ENCODE peak calls at places on chromosome 19, in seven cellular contexts. A is effector memory CD4-positive, alpha-beta T cell; I is upper lobe of right lung; B is K562; E is esophagus squamous epithelium; M is colonic mucosa; P is ascending aorta. Y is an unnamed sample. For H3K36me3, the result is how much of the 10 kb centered on the place peaks cover.

GRCh38 chr19:37505958-37506386 is 767 bp upstream of the ZNF793 start:
- DNase-seq in M (peak), E (no peak), P (no peak), A (no peak), B (no peak), I (no peak), Y (peak)

GRCh38 chr19:16104722-16105121 is 7.0 kb upstream of the RAB8A start:
- DNase-seq in I (no peak), M (no peak), P (no peak), B (no peak), A (no peak), E (no peak), Y (no peak)

GRCh38 chr19:10003271-10003670 is 7.0 kb downstream of the COL5A3 start:
- DNase-seq in E (no peak), A (no peak), B (no peak), P (no peak), I (no peak), M (no peak), Y (no peak)

GRCh38 chr19:42427313-42427712 is at the start of gene LIPE:
- DNase-seq in B (no peak), A (no peak), P (no peak), M (no peak), E (no peak), I (no peak), Y (no peak)

GRCh38 chr19:33430674-33431277 is 57.3 kb downstream of the CEBPG start:
- DNase-seq in A (peak), P (no peak), B (peak), E (no peak), M (peak), I (peak), Y (peak)

GRCh38 chr19:18494267-18494607 is 27.6 kb downstream of the ELL start:
- DNase-seq in E (no peak), A (peak), M (no peak), B (no peak), P (no peak), I (no peak), Y (no peak)

GRCh38 chr19:48196321-48196761 is 25.9 kb downstream of the ZSWIM9 start:
- DNase-seq in A (no peak), I (no peak), B (no peak), M (no peak), P (no peak), E (no peak), Y (no peak)

GRCh38 chr19:19259741-19260140 is 13.4 kb downstream of the TM6SF2 start:
- DNase-seq in I (no peak), A (no peak), E (no peak), M (no peak), B (peak), P (no peak), Y (no peak)

GRCh38 chr19:46124638-46125115 is at the start of gene IGFL3:
- DNase-seq in P (no peak), I (no peak), B (no peak), M (no peak), A (no peak), E (no peak), Y (no peak)

GRCh38 chr19:13993554-13994308 is 12.4 kb downstream of the RFX1 start:
- DNase-seq in A (no peak), E (no peak), M (no peak), P (no peak), B (peak), I (no peak), Y (no peak)

GRCh38 chr19:31461814-31462539 is 112.7 kb upstream of the TSHZ3 start:
- DNase-seq in M (no peak), I (no peak), A (no peak), B (no peak), P (no peak), E (no peak), Y (no peak)

GRCh38 chr19:44748426-44749254 is at the start of gene BCL3:
- DNase-seq in I (peak), M (peak), E (no peak), P (no peak), A (peak), B (peak), Y (no peak)

GRCh38 chr19:48837586-48838191 is 1.4 kb upstream of the HSD17B14 start:
- DNase-seq in E (no peak), P (no peak), M (no peak), I (no peak), A (no peak), B (no peak), Y (no peak)

GRCh38 chr19:38740932-38741331 is 3.3 kb downstream of the CAPN12 start:
- DNase-seq in P (no peak), E (no peak), M (no peak), B (no peak), A (no peak), I (no peak), Y (no peak)

GRCh38 chr19:9130965-9131364 is 4.2 kb upstream of the OR7G3 start:
- DNase-seq in A (no peak), E (no peak), P (no peak), I (no peak), B (no peak), M (no peak), Y (no peak)

DNA sequence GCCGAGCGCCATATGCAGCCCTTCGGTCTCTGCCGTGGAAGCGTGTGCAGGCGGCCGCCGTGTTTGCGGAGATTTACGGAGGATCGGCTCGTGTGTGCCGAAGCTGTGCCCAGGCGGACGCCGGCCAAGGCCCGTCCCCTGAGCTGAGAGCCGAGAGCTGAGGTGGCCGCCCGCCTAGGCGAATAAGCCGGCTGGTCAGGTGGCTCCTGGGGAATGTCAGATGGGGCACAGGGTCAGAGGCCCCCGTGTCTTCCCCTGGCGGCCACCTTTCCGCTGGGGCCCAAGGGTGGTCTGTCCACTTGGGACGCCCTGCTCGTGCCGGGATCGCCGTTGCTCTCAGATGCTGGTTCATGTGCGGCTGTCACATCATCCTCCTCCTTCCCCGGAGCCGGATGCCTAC is 78.8 kb downstream of the ZNF536 start:
- DNase-seq in B (no peak), I (no peak), E (no peak), A (no peak), P (no peak), M (no peak), Y (no peak)
- H3K27ac ChIP-seq in B (no peak), I (no peak), E (peak), A (no peak), P (no peak), M (no peak), Y (no peak)

GRCh38 chr19:39841041-39841440 is 5.1 kb downstream of the FBL start:
- DNase-seq in B (no peak), A (no peak), E (no peak), I (no peak), P (no peak), M (no peak), Y (no peak)
- H3K36me3 ChIP-seq in B (half or more), A (under half), E (under half), I (under half), P (under half), M (under half), Y (under half)

DNA sequence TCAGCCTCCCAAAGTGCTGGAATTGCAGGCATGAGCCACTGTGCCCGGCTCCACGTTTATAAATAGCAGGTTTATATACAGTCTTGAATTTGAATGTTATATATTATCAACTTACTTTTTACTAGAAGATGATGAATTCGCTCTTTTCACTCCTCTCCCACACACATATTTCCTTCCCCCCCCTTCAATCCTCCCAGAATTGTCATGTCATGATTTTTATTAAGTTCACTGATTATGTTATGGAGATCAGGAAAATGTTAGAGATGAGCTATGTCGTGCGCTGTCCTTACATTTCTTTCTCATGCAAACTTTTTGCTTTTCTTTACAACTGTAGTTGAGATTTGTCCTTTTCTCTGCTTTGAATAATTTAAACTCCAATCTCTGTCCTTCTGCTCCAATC is 17.8 kb upstream of the GRAMD1A start:
- DNase-seq in A (no peak), E (no peak), B (no peak), I (no peak), P (no peak), M (no peak), Y (no peak)
- H3K4me3 ChIP-seq in A (no peak), E (no peak), B (no peak), I (no peak), P (no peak), M (no peak), Y (no peak)

GRCh38 chr19:1275260-1275975 is at the start of gene FAM174C:
- DNase-seq in I (peak), B (peak), P (peak), A (peak), E (peak), M (peak), Y (no peak)

GRCh38 chr19:1274852-1275259 is 474 bp upstream of the FAM174C start:
- DNase-seq in P (no peak), M (no peak), B (peak), E (no peak), I (peak), A (no peak), Y (no peak)

GRCh38 chr19:1272423-1273262 is 2.7 kb upstream of the FAM174C start:
- DNase-seq in P (no peak), M (no peak), E (no peak), I (no peak), B (no peak), A (no peak), Y (no peak)

GRCh38 chr19:1273263-1274041 is 1.9 kb upstream of the FAM174C start:
- DNase-seq in I (no peak), A (no peak), E (no peak), P (no peak), B (no peak), M (no peak), Y (no peak)

GRCh38 chr19:1274081-1274851 is 1.1 kb upstream of the FAM174C start:
- DNase-seq in E (no peak), A (no peak), P (no peak), I (no peak), M (no peak), B (no peak), Y (no peak)
- H3K27ac ChIP-seq in E (peak), A (peak), P (peak), I (peak), M (peak), B (peak), Y (no peak)

GRCh38 chr19:3708207-3708931 is at the start of gene TJP3:
- DNase-seq in P (no peak), I (peak), E (no peak), M (peak), A (no peak), B (no peak), Y (no peak)
- H3K36me3 ChIP-seq in P (under half), I (under half), E (under half), M (under half), A (under half), B (under half), Y (under half)

DNA sequence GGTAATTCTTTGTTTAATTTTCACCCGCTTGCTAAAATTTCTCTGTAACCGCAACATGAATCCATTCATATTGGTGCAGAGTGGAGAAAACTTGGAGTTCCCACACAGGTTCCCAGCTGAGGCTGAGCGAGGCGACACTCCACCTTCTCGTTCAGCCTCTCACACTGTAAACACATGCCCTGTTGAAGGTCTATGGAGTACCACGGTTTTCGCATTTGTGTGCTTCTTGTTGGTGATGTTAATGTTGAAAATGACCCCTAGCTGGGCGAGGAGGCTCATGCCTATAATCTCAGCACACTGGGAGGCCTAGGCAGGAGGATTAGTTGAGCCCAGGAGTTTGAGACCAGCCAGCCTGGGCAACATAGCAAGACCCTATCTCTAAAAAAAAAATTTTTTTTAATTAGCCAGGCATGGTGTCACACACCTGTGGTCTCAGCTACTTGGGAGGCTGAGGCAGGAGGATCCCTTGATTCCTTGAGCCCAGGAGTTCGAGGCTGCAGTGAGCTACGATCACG is 67.2 kb downstream of the ARHGEF18 start:
- DNase-seq in E (no peak), A (no peak), P (no peak), B (no peak), M (no peak), I (no peak), Y (no peak)
- H3K4me3 ChIP-seq in E (no peak), A (no peak), P (no peak), B (no peak), M (no peak), I (no peak), Y (no peak)

DNA sequence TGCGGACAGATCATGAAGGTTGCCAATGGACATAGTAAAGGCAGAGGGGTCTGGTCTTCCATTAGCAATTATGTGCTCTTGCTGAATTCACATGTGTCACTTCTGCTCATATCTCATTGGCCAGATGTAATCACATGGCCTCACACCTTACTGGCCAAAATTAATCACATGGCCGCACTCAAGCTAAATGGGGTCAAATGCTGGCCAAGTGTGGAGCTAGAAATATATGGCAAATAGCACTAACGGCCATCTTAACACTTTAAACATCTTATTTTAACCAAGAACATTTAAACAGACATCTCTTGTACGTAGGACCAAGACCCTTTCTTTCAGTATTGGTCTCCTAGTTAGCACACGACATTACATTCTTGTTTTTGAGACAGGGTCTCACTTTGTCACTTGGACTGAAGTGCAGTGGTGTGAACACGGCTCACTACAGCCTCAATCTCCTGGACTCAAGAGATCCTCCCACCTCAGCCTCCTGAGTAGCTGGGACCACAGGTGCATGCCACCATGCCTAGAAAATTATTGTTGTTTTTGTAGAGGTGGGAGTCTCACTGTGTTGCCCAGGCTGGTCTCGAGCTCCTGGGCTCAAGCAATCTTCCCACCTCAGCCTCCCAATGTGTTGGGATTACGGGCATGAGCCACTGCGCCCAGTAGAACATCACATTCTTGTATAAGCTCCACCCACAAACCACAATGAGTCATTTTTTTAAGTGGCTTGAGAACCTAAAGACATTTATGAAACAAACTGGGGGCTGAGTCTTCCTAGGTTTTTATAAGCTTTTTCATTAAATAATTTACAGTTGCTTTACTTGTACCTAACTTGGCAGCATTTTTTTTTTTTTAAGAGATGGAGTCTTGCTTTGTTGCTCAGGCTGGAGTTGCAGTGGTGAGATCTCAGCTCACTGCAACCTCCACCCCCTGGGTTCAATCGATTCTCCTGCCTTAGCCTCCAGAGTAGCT is 2.9 kb upstream of the PTOV1 start:
- DNase-seq in I (no peak), A (no peak), E (no peak), M (no peak), P (no peak), B (peak), Y (no peak)
- H3K27ac ChIP-seq in I (no peak), A (no peak), E (no peak), M (no peak), P (no peak), B (peak), Y (no peak)

GRCh38 chr19:5050905-5051304 is 82.0 kb downstream of the KDM4B start:
- DNase-seq in E (no peak), P (no peak), M (no peak), A (no peak), I (no peak), B (no peak), Y (no peak)

GRCh38 chr19:5052945-5053485 is 84.1 kb downstream of the KDM4B start:
- DNase-seq in M (no peak), A (no peak), I (no peak), E (no peak), B (no peak), P (no peak), Y (no peak)

GRCh38 chr19:5052515-5052914 is 83.6 kb downstream of the KDM4B start:
- DNase-seq in A (no peak), P (no peak), E (no peak), B (no peak), I (no peak), M (no peak), Y (no peak)

GRCh38 chr19:5050016-5050656 is 81.2 kb downstream of the KDM4B start:
- DNase-seq in P (no peak), E (no peak), B (no peak), A (no peak), I (no peak), M (no peak), Y (no peak)

DNA sequence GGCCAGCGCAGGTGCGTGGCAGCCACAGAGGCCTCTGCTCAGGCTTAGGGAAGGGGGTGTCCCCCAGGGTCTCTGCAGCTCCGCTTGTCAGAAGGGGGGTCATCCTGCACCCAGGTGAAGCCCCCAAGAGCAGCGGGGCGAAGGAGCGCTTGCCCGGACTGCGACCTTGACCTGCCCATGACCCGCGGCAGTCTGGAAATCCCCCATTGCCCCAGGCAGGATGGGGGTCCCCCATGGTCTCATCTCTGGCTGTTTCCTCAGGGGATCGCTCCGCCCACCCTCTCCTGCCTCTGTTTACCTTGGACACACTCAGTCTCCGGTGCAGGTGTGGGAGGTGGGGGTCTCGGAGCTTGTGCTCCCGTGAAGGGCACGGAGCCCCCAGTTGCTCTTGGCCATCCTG is 82.7 kb downstream of the KDM4B start:
- DNase-seq in P (no peak), B (no peak), A (no peak), M (no peak), E (no peak), I (no peak), Y (no peak)
- H3K36me3 ChIP-seq in P (under half), B (under half), A (under half), M (under half), E (under half), I (under half), Y (under half)

DNA sequence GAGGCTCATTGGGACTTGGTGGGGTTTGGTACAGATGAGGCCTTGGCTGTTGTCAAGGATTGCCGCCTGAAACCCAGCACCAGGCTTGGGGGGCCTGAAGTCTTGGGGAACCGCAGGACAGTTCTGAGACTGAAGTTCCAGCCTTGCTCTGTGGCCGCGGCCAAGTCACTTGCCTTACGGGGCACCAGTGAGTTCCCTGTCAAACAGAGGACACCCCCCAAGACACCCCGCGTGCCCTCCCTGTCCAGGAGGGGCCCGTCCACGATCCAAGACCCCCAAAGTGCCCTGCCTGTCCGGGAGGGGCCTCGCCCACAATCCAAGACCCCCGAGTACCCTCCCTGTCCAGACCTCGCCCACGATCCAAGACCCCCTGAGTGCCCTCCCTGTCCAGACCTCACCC is 2.5 kb downstream of the CDC34 start:
- DNase-seq in A (no peak), P (no peak), I (no peak), M (no peak), B (peak), E (no peak), Y (no peak)
- H3K4me3 ChIP-seq in A (no peak), P (peak), I (peak), M (no peak), B (no peak), E (peak), Y (no peak)

DNA sequence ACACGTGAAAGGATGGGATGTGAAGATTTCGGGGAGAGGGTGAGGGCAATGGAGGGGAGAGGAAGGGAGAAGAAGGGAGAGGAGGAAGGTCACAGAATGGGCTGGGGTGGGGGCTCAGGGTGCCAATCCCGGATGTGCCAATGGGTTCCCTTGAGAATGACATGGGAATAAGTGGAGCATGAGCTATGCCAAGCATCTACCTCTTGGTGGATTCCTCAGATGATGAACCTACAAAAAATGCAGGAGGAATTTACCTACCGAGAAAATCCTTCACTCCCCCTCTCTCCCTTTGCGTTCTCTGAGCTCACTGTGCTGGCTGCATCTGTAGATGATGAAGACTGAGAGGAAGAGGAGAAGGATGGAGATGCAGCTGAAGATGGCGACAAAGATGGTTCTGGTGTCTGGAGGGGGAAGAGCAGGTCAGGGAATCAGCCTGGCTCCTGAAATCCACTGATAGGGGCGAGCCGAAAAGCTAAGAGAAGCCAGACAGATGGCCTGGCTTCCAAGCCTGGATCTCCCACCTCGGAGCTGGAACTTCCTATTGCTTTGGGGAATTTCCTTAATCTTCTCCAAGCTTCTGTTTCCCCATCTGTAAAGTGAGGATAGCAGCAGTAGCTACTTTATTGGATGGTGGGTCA is 21.6 kb downstream of the VSTM1 start:
- DNase-seq in A (no peak), I (no peak), E (no peak), M (no peak), B (peak), P (no peak), Y (no peak)
- H3K27ac ChIP-seq in A (no peak), I (no peak), E (no peak), M (no peak), B (no peak), P (no peak), Y (no peak)

Y was measured in iPS DF 6.9.